ENCODE peak calls at places on chromosomes 1 and 21, in eight cellular contexts. One of them, this sample, is unnamed.

GRCh38 chr1:8423702-8424538 is 106.0 kb downstream of the SLC45A1 start:
- DNase-seq in activated CD8-positive, alpha-beta memory T cell treated with anti-CD3 and anti-CD28 coated beads, Interleukin-2, amount 10 ng/mL, durations not matched to agents 7 days and 5 days: peak
- DNase-seq in LHCN-M2: peak
- DNase-seq in HEK293T: peak
- DNase-seq in Calu3: peak
- DNase-seq in germinal center: peak
- DNase-seq in activated CD4-positive, alpha-beta T cell treated with anti-CD3 and anti-CD28 coated beads, Interleukin-2, amount 50 U/mL, for 1 hour: peak
- DNase-seq in hepatic stellate cell: peak
- DNase-seq in this sample: no peak

GRCh38 chr1:76425843-76426145 is 351.2 kb downstream of the ST6GALNAC3 start:
- DNase-seq in activated CD8-positive, alpha-beta memory T cell treated with anti-CD3 and anti-CD28 coated beads, Interleukin-2, amount 10 ng/mL, durations not matched to agents 7 days and 5 days: no peak
- DNase-seq in LHCN-M2: no peak
- DNase-seq in HEK293T: no peak
- DNase-seq in Calu3: no peak
- DNase-seq in germinal center: no peak
- DNase-seq in activated CD4-positive, alpha-beta T cell treated with anti-CD3 and anti-CD28 coated beads, Interleukin-2, amount 50 U/mL, for 1 hour: no peak
- DNase-seq in hepatic stellate cell: peak
- DNase-seq in this sample: no peak

GRCh38 chr1:7379445-7379971 is 391.6 kb upstream of the VAMP3 start:
- DNase-seq in activated CD8-positive, alpha-beta memory T cell treated with anti-CD3 and anti-CD28 coated beads, Interleukin-2, amount 10 ng/mL, durations not matched to agents 7 days and 5 days: peak
- DNase-seq in LHCN-M2: peak
- DNase-seq in HEK293T: no peak
- DNase-seq in Calu3: no peak
- DNase-seq in germinal center: no peak
- DNase-seq in activated CD4-positive, alpha-beta T cell treated with anti-CD3 and anti-CD28 coated beads, Interleukin-2, amount 50 U/mL, for 1 hour: no peak
- DNase-seq in hepatic stellate cell: no peak
- DNase-seq in this sample: no peak

GRCh38 chr21:33434770-33435360 is 31.7 kb downstream of the IFNGR2 start:
- DNase-seq in activated CD8-positive, alpha-beta memory T cell treated with anti-CD3 and anti-CD28 coated beads, Interleukin-2, amount 10 ng/mL, durations not matched to agents 7 days and 5 days: peak
- DNase-seq in LHCN-M2: peak
- DNase-seq in HEK293T: no peak
- DNase-seq in Calu3: peak
- DNase-seq in germinal center: peak
- DNase-seq in activated CD4-positive, alpha-beta T cell treated with anti-CD3 and anti-CD28 coated beads, Interleukin-2, amount 50 U/mL, for 1 hour: no peak
- DNase-seq in hepatic stellate cell: peak
- DNase-seq in this sample: peak

GRCh38 chr1:10765304-10765703 is 31.1 kb downstream of the CASZ1 start:
- DNase-seq in activated CD8-positive, alpha-beta memory T cell treated with anti-CD3 and anti-CD28 coated beads, Interleukin-2, amount 10 ng/mL, durations not matched to agents 7 days and 5 days: no peak
- DNase-seq in LHCN-M2: no peak
- DNase-seq in HEK293T: no peak
- DNase-seq in Calu3: no peak
- DNase-seq in germinal center: no peak
- DNase-seq in activated CD4-positive, alpha-beta T cell treated with anti-CD3 and anti-CD28 coated beads, Interleukin-2, amount 50 U/mL, for 1 hour: no peak
- DNase-seq in hepatic stellate cell: no peak
- DNase-seq in this sample: no peak

GRCh38 chr1:143643148-143643885 is 328.5 kb downstream of the FAM72C start:
- DNase-seq in activated CD8-positive, alpha-beta memory T cell treated with anti-CD3 and anti-CD28 coated beads, Interleukin-2, amount 10 ng/mL, durations not matched to agents 7 days and 5 days: no peak
- DNase-seq in LHCN-M2: no peak
- DNase-seq in HEK293T: no peak
- DNase-seq in Calu3: no peak
- DNase-seq in germinal center: no peak
- DNase-seq in activated CD4-positive, alpha-beta T cell treated with anti-CD3 and anti-CD28 coated beads, Interleukin-2, amount 50 U/mL, for 1 hour: no peak
- DNase-seq in hepatic stellate cell: no peak
- DNase-seq in this sample: no peak

GRCh38 chr21:45957551-45957950 is 24.0 kb upstream of the COL6A1 start:
- DNase-seq in activated CD8-positive, alpha-beta memory T cell treated with anti-CD3 and anti-CD28 coated beads, Interleukin-2, amount 10 ng/mL, durations not matched to agents 7 days and 5 days: no peak
- DNase-seq in LHCN-M2: no peak
- DNase-seq in HEK293T: no peak
- DNase-seq in Calu3: no peak
- DNase-seq in germinal center: no peak
- DNase-seq in activated CD4-positive, alpha-beta T cell treated with anti-CD3 and anti-CD28 coated beads, Interleukin-2, amount 50 U/mL, for 1 hour: no peak
- DNase-seq in hepatic stellate cell: no peak
- DNase-seq in this sample: no peak

GRCh38 chr1:226691257-226691656 is 47.8 kb downstream of the ITPKB start:
- DNase-seq in activated CD8-positive, alpha-beta memory T cell treated with anti-CD3 and anti-CD28 coated beads, Interleukin-2, amount 10 ng/mL, durations not matched to agents 7 days and 5 days: peak
- DNase-seq in LHCN-M2: no peak
- DNase-seq in HEK293T: no peak
- DNase-seq in Calu3: no peak
- DNase-seq in germinal center: no peak
- DNase-seq in activated CD4-positive, alpha-beta T cell treated with anti-CD3 and anti-CD28 coated beads, Interleukin-2, amount 50 U/mL, for 1 hour: peak
- DNase-seq in hepatic stellate cell: no peak
- DNase-seq in this sample: no peak

GRCh38 chr1:154157520-154158306 is 2.8 kb upstream of the NUP210L start:
- DNase-seq in activated CD8-positive, alpha-beta memory T cell treated with anti-CD3 and anti-CD28 coated beads, Interleukin-2, amount 10 ng/mL, durations not matched to agents 7 days and 5 days: peak
- DNase-seq in LHCN-M2: no peak
- DNase-seq in HEK293T: no peak
- DNase-seq in Calu3: peak
- DNase-seq in germinal center: no peak
- DNase-seq in activated CD4-positive, alpha-beta T cell treated with anti-CD3 and anti-CD28 coated beads, Interleukin-2, amount 50 U/mL, for 1 hour: peak
- DNase-seq in hepatic stellate cell: no peak
- DNase-seq in this sample: no peak

GRCh38 chr21:41755258-41755933 is 11.5 kb downstream of the RIPK4 start:
- DNase-seq in activated CD8-positive, alpha-beta memory T cell treated with anti-CD3 and anti-CD28 coated beads, Interleukin-2, amount 10 ng/mL, durations not matched to agents 7 days and 5 days: no peak
- DNase-seq in LHCN-M2: no peak
- DNase-seq in HEK293T: no peak
- DNase-seq in Calu3: no peak
- DNase-seq in germinal center: no peak
- DNase-seq in activated CD4-positive, alpha-beta T cell treated with anti-CD3 and anti-CD28 coated beads, Interleukin-2, amount 50 U/mL, for 1 hour: no peak
- DNase-seq in hepatic stellate cell: no peak
- DNase-seq in this sample: no peak

GRCh38 chr1:192724670-192725069 is 84.2 kb upstream of the RGS2 start:
- DNase-seq in activated CD8-positive, alpha-beta memory T cell treated with anti-CD3 and anti-CD28 coated beads, Interleukin-2, amount 10 ng/mL, durations not matched to agents 7 days and 5 days: no peak
- DNase-seq in LHCN-M2: peak
- DNase-seq in HEK293T: no peak
- DNase-seq in Calu3: no peak
- DNase-seq in germinal center: no peak
- DNase-seq in activated CD4-positive, alpha-beta T cell treated with anti-CD3 and anti-CD28 coated beads, Interleukin-2, amount 50 U/mL, for 1 hour: no peak
- DNase-seq in hepatic stellate cell: no peak
- DNase-seq in this sample: peak

GRCh38 chr1:65176071-65176470 is 28.1 kb downstream of the AK4 start:
- DNase-seq in activated CD8-positive, alpha-beta memory T cell treated with anti-CD3 and anti-CD28 coated beads, Interleukin-2, amount 10 ng/mL, durations not matched to agents 7 days and 5 days: no peak
- DNase-seq in LHCN-M2: no peak
- DNase-seq in HEK293T: no peak
- DNase-seq in Calu3: no peak
- DNase-seq in germinal center: no peak
- DNase-seq in activated CD4-positive, alpha-beta T cell treated with anti-CD3 and anti-CD28 coated beads, Interleukin-2, amount 50 U/mL, for 1 hour: no peak
- DNase-seq in hepatic stellate cell: no peak
- DNase-seq in this sample: no peak

GRCh38 chr1:81808760-81809159 is 8.0 kb downstream of the ADGRL2 start:
- DNase-seq in activated CD8-positive, alpha-beta memory T cell treated with anti-CD3 and anti-CD28 coated beads, Interleukin-2, amount 10 ng/mL, durations not matched to agents 7 days and 5 days: no peak
- DNase-seq in LHCN-M2: no peak
- DNase-seq in HEK293T: peak
- DNase-seq in Calu3: peak
- DNase-seq in germinal center: no peak
- DNase-seq in activated CD4-positive, alpha-beta T cell treated with anti-CD3 and anti-CD28 coated beads, Interleukin-2, amount 50 U/mL, for 1 hour: no peak
- DNase-seq in hepatic stellate cell: no peak
- DNase-seq in this sample: peak

GRCh38 chr1:153509729-153510354 is 25.9 kb downstream of the S100A6 start:
- DNase-seq in activated CD8-positive, alpha-beta memory T cell treated with anti-CD3 and anti-CD28 coated beads, Interleukin-2, amount 10 ng/mL, durations not matched to agents 7 days and 5 days: peak
- DNase-seq in LHCN-M2: peak
- DNase-seq in HEK293T: peak
- DNase-seq in Calu3: peak
- DNase-seq in germinal center: peak
- DNase-seq in activated CD4-positive, alpha-beta T cell treated with anti-CD3 and anti-CD28 coated beads, Interleukin-2, amount 50 U/mL, for 1 hour: peak
- DNase-seq in hepatic stellate cell: peak
- DNase-seq in this sample: no peak

GRCh38 chr1:8170059-8170835 is 144.1 kb upstream of the ERRFI1 start:
- DNase-seq in activated CD8-positive, alpha-beta memory T cell treated with anti-CD3 and anti-CD28 coated beads, Interleukin-2, amount 10 ng/mL, durations not matched to agents 7 days and 5 days: no peak
- DNase-seq in LHCN-M2: no peak
- DNase-seq in HEK293T: no peak
- DNase-seq in Calu3: peak
- DNase-seq in germinal center: no peak
- DNase-seq in activated CD4-positive, alpha-beta T cell treated with anti-CD3 and anti-CD28 coated beads, Interleukin-2, amount 50 U/mL, for 1 hour: no peak
- DNase-seq in hepatic stellate cell: no peak
- DNase-seq in this sample: no peak

GRCh38 chr1:109509176-109510134 is at the start of gene AMIGO1:
- DNase-seq in activated CD8-positive, alpha-beta memory T cell treated with anti-CD3 and anti-CD28 coated beads, Interleukin-2, amount 10 ng/mL, durations not matched to agents 7 days and 5 days: peak
- DNase-seq in LHCN-M2: no peak
- DNase-seq in HEK293T: peak
- DNase-seq in Calu3: peak
- DNase-seq in germinal center: peak
- DNase-seq in activated CD4-positive, alpha-beta T cell treated with anti-CD3 and anti-CD28 coated beads, Interleukin-2, amount 50 U/mL, for 1 hour: peak
- DNase-seq in hepatic stellate cell: peak
- DNase-seq in this sample: no peak

GRCh38 chr1:151945725-151946365 is 36.5 kb upstream of the THEM4 start:
- DNase-seq in activated CD8-positive, alpha-beta memory T cell treated with anti-CD3 and anti-CD28 coated beads, Interleukin-2, amount 10 ng/mL, durations not matched to agents 7 days and 5 days: peak
- DNase-seq in LHCN-M2: peak
- DNase-seq in HEK293T: peak
- DNase-seq in Calu3: peak
- DNase-seq in germinal center: peak
- DNase-seq in activated CD4-positive, alpha-beta T cell treated with anti-CD3 and anti-CD28 coated beads, Interleukin-2, amount 50 U/mL, for 1 hour: peak
- DNase-seq in hepatic stellate cell: peak
- DNase-seq in this sample: peak

GRCh38 chr1:157437301-157437700 is 115.0 kb downstream of the FCRL5 start:
- DNase-seq in activated CD8-positive, alpha-beta memory T cell treated with anti-CD3 and anti-CD28 coated beads, Interleukin-2, amount 10 ng/mL, durations not matched to agents 7 days and 5 days: no peak
- DNase-seq in LHCN-M2: no peak
- DNase-seq in HEK293T: no peak
- DNase-seq in Calu3: no peak
- DNase-seq in germinal center: no peak
- DNase-seq in activated CD4-positive, alpha-beta T cell treated with anti-CD3 and anti-CD28 coated beads, Interleukin-2, amount 50 U/mL, for 1 hour: no peak
- DNase-seq in hepatic stellate cell: no peak
- DNase-seq in this sample: no peak

GRCh38 chr1:12405325-12406217 is 175.7 kb downstream of the VPS13D start:
- DNase-seq in activated CD8-positive, alpha-beta memory T cell treated with anti-CD3 and anti-CD28 coated beads, Interleukin-2, amount 10 ng/mL, durations not matched to agents 7 days and 5 days: no peak
- DNase-seq in LHCN-M2: no peak
- DNase-seq in HEK293T: no peak
- DNase-seq in Calu3: no peak
- DNase-seq in germinal center: no peak
- DNase-seq in activated CD4-positive, alpha-beta T cell treated with anti-CD3 and anti-CD28 coated beads, Interleukin-2, amount 50 U/mL, for 1 hour: no peak
- DNase-seq in hepatic stellate cell: no peak
- DNase-seq in this sample: peak

GRCh38 chr1:27785763-27786162 is 12.7 kb downstream of the STX12 start:
- DNase-seq in activated CD8-positive, alpha-beta memory T cell treated with anti-CD3 and anti-CD28 coated beads, Interleukin-2, amount 10 ng/mL, durations not matched to agents 7 days and 5 days: no peak
- DNase-seq in LHCN-M2: no peak
- DNase-seq in HEK293T: no peak
- DNase-seq in Calu3: peak
- DNase-seq in germinal center: no peak
- DNase-seq in activated CD4-positive, alpha-beta T cell treated with anti-CD3 and anti-CD28 coated beads, Interleukin-2, amount 50 U/mL, for 1 hour: no peak
- DNase-seq in hepatic stellate cell: peak
- DNase-seq in this sample: no peak

GRCh38 chr21:28539623-28539988 is 453.1 kb downstream of the LTN1 start:
- DNase-seq in activated CD8-positive, alpha-beta memory T cell treated with anti-CD3 and anti-CD28 coated beads, Interleukin-2, amount 10 ng/mL, durations not matched to agents 7 days and 5 days: no peak
- DNase-seq in LHCN-M2: no peak
- DNase-seq in HEK293T: no peak
- DNase-seq in Calu3: no peak
- DNase-seq in germinal center: no peak
- DNase-seq in activated CD4-positive, alpha-beta T cell treated with anti-CD3 and anti-CD28 coated beads, Interleukin-2, amount 50 U/mL, for 1 hour: no peak
- DNase-seq in hepatic stellate cell: no peak
- DNase-seq in this sample: no peak

GRCh38 chr1:220921991-220922390 is 42.7 kb downstream of the HLX start:
- DNase-seq in activated CD8-positive, alpha-beta memory T cell treated with anti-CD3 and anti-CD28 coated beads, Interleukin-2, amount 10 ng/mL, durations not matched to agents 7 days and 5 days: no peak
- DNase-seq in LHCN-M2: no peak
- DNase-seq in HEK293T: no peak
- DNase-seq in Calu3: no peak
- DNase-seq in germinal center: no peak
- DNase-seq in activated CD4-positive, alpha-beta T cell treated with anti-CD3 and anti-CD28 coated beads, Interleukin-2, amount 50 U/mL, for 1 hour: no peak
- DNase-seq in hepatic stellate cell: no peak
- DNase-seq in this sample: no peak

GRCh38 chr21:41360072-41360821 is 1.6 kb upstream of the MX2 start:
- DNase-seq in activated CD8-positive, alpha-beta memory T cell treated with anti-CD3 and anti-CD28 coated beads, Interleukin-2, amount 10 ng/mL, durations not matched to agents 7 days and 5 days: peak
- DNase-seq in LHCN-M2: no peak
- DNase-seq in HEK293T: no peak
- DNase-seq in Calu3: peak
- DNase-seq in germinal center: no peak
- DNase-seq in activated CD4-positive, alpha-beta T cell treated with anti-CD3 and anti-CD28 coated beads, Interleukin-2, amount 50 U/mL, for 1 hour: no peak
- DNase-seq in hepatic stellate cell: no peak
- DNase-seq in this sample: no peak

GRCh38 chr21:41217656-41218380 is 49.9 kb downstream of the BACE2 start:
- DNase-seq in activated CD8-positive, alpha-beta memory T cell treated with anti-CD3 and anti-CD28 coated beads, Interleukin-2, amount 10 ng/mL, durations not matched to agents 7 days and 5 days: no peak
- DNase-seq in LHCN-M2: no peak
- DNase-seq in HEK293T: no peak
- DNase-seq in Calu3: peak
- DNase-seq in germinal center: no peak
- DNase-seq in activated CD4-positive, alpha-beta T cell treated with anti-CD3 and anti-CD28 coated beads, Interleukin-2, amount 50 U/mL, for 1 hour: no peak
- DNase-seq in hepatic stellate cell: no peak
- DNase-seq in this sample: no peak

GRCh38 chr21:38768385-38769071 is 37.2 kb upstream of the ETS2 start:
- DNase-seq in activated CD8-positive, alpha-beta memory T cell treated with anti-CD3 and anti-CD28 coated beads, Interleukin-2, amount 10 ng/mL, durations not matched to agents 7 days and 5 days: peak
- DNase-seq in LHCN-M2: peak
- DNase-seq in HEK293T: no peak
- DNase-seq in Calu3: no peak
- DNase-seq in germinal center: no peak
- DNase-seq in activated CD4-positive, alpha-beta T cell treated with anti-CD3 and anti-CD28 coated beads, Interleukin-2, amount 50 U/mL, for 1 hour: peak
- DNase-seq in hepatic stellate cell: peak
- DNase-seq in this sample: no peak

GRCh38 chr1:231634302-231635013 is 7.9 kb downstream of the DISC1 start:
- DNase-seq in activated CD8-positive, alpha-beta memory T cell treated with anti-CD3 and anti-CD28 coated beads, Interleukin-2, amount 10 ng/mL, durations not matched to agents 7 days and 5 days: no peak
- DNase-seq in LHCN-M2: no peak
- DNase-seq in HEK293T: no peak
- DNase-seq in Calu3: no peak
- DNase-seq in germinal center: no peak
- DNase-seq in activated CD4-positive, alpha-beta T cell treated with anti-CD3 and anti-CD28 coated beads, Interleukin-2, amount 50 U/mL, for 1 hour: no peak
- DNase-seq in hepatic stellate cell: no peak
- DNase-seq in this sample: no peak

GRCh38 chr1:156126043-156126700 is 11.7 kb downstream of the LMNA start:
- DNase-seq in activated CD8-positive, alpha-beta memory T cell treated with anti-CD3 and anti-CD28 coated beads, Interleukin-2, amount 10 ng/mL, durations not matched to agents 7 days and 5 days: peak
- DNase-seq in LHCN-M2: peak
- DNase-seq in HEK293T: no peak
- DNase-seq in Calu3: peak
- DNase-seq in germinal center: no peak
- DNase-seq in activated CD4-positive, alpha-beta T cell treated with anti-CD3 and anti-CD28 coated beads, Interleukin-2, amount 50 U/mL, for 1 hour: peak
- DNase-seq in hepatic stellate cell: peak
- DNase-seq in this sample: peak

GRCh38 chr1:245258271-245258920 is 103.6 kb downstream of the KIF26B start:
- DNase-seq in activated CD8-positive, alpha-beta memory T cell treated with anti-CD3 and anti-CD28 coated beads, Interleukin-2, amount 10 ng/mL, durations not matched to agents 7 days and 5 days: no peak
- DNase-seq in LHCN-M2: no peak
- DNase-seq in HEK293T: no peak
- DNase-seq in Calu3: peak
- DNase-seq in germinal center: no peak
- DNase-seq in activated CD4-positive, alpha-beta T cell treated with anti-CD3 and anti-CD28 coated beads, Interleukin-2, amount 50 U/mL, for 1 hour: no peak
- DNase-seq in hepatic stellate cell: no peak
- DNase-seq in this sample: peak

GRCh38 chr1:116966791-116967190 is 34.8 kb upstream of the CD101 start:
- DNase-seq in activated CD8-positive, alpha-beta memory T cell treated with anti-CD3 and anti-CD28 coated beads, Interleukin-2, amount 10 ng/mL, durations not matched to agents 7 days and 5 days: no peak
- DNase-seq in LHCN-M2: no peak
- DNase-seq in HEK293T: no peak
- DNase-seq in Calu3: no peak
- DNase-seq in germinal center: no peak
- DNase-seq in activated CD4-positive, alpha-beta T cell treated with anti-CD3 and anti-CD28 coated beads, Interleukin-2, amount 50 U/mL, for 1 hour: no peak
- DNase-seq in hepatic stellate cell: no peak
- DNase-seq in this sample: no peak

GRCh38 chr1:204145033-204145504 is 6.8 kb downstream of the ETNK2 start:
- DNase-seq in activated CD8-positive, alpha-beta memory T cell treated with anti-CD3 and anti-CD28 coated beads, Interleukin-2, amount 10 ng/mL, durations not matched to agents 7 days and 5 days: no peak
- DNase-seq in LHCN-M2: no peak
- DNase-seq in HEK293T: no peak
- DNase-seq in Calu3: no peak
- DNase-seq in germinal center: no peak
- DNase-seq in activated CD4-positive, alpha-beta T cell treated with anti-CD3 and anti-CD28 coated beads, Interleukin-2, amount 50 U/mL, for 1 hour: no peak
- DNase-seq in hepatic stellate cell: no peak
- DNase-seq in this sample: no peak

GRCh38 chr1:37691497-37692077 is 729 bp upstream of the CDCA8 start:
- DNase-seq in activated CD8-positive, alpha-beta memory T cell treated with anti-CD3 and anti-CD28 coated beads, Interleukin-2, amount 10 ng/mL, durations not matched to agents 7 days and 5 days: peak
- DNase-seq in LHCN-M2: peak
- DNase-seq in HEK293T: peak
- DNase-seq in Calu3: peak
- DNase-seq in germinal center: peak
- DNase-seq in activated CD4-positive, alpha-beta T cell treated with anti-CD3 and anti-CD28 coated beads, Interleukin-2, amount 50 U/mL, for 1 hour: peak
- DNase-seq in hepatic stellate cell: peak
- DNase-seq in this sample: peak

GRCh38 chr1:235649722-235650163 is at the start of gene GNG4:
- DNase-seq in activated CD8-positive, alpha-beta memory T cell treated with anti-CD3 and anti-CD28 coated beads, Interleukin-2, amount 10 ng/mL, durations not matched to agents 7 days and 5 days: no peak
- DNase-seq in LHCN-M2: no peak
- DNase-seq in HEK293T: peak
- DNase-seq in Calu3: peak
- DNase-seq in germinal center: peak
- DNase-seq in activated CD4-positive, alpha-beta T cell treated with anti-CD3 and anti-CD28 coated beads, Interleukin-2, amount 50 U/mL, for 1 hour: peak
- DNase-seq in hepatic stellate cell: no peak
- DNase-seq in this sample: peak

GRCh38 chr1:54229281-54229891 is 29.4 kb downstream of the MRPL37 start:
- DNase-seq in activated CD8-positive, alpha-beta memory T cell treated with anti-CD3 and anti-CD28 coated beads, Interleukin-2, amount 10 ng/mL, durations not matched to agents 7 days and 5 days: peak
- DNase-seq in LHCN-M2: peak
- DNase-seq in HEK293T: no peak
- DNase-seq in Calu3: peak
- DNase-seq in germinal center: no peak
- DNase-seq in activated CD4-positive, alpha-beta T cell treated with anti-CD3 and anti-CD28 coated beads, Interleukin-2, amount 50 U/mL, for 1 hour: no peak
- DNase-seq in hepatic stellate cell: peak
- DNase-seq in this sample: peak

This sample was measured in Caki2.